ENCODE peak calls at places on chromosomes 5 and 9, in seven cellular contexts. N is GM10248; F is adipocyte; W is RPMI7951; T is stimulated activated CD4-positive, alpha-beta T cell treated with anti-CD3 and anti-CD28 coated beads, Interleukin-4, amount 100 ng/mL, for 1 hour; E is EL; J is GM13977. A is an unnamed sample.

GRCh38 chr5:173869316-173869715 is 18.8 kb upstream of the CPEB4 start:
- DNase-seq in N (no peak), F (no peak), W (peak), T (no peak), E (no peak), J (no peak), A (no peak)

GRCh38 chr5:16721151-16722102 is 104.6 kb upstream of the RETREG1 start:
- DNase-seq in N (no peak), F (no peak), W (no peak), T (no peak), E (no peak), J (no peak), A (no peak)

GRCh38 chr9:33233659-33234335 is 6.2 kb upstream of the SPINK4 start:
- DNase-seq in N (no peak), F (peak), W (peak), T (no peak), E (peak), J (no peak), A (no peak)

GRCh38 chr5:68245325-68245724 is 29.8 kb downstream of the PIK3R1 start:
- DNase-seq in N (no peak), F (no peak), W (peak), T (no peak), E (peak), J (no peak), A (no peak)

GRCh38 chr9:74133921-74134320 is 363.2 kb upstream of the RORB start:
- DNase-seq in N (no peak), F (no peak), W (no peak), T (no peak), E (no peak), J (no peak), A (no peak)

GRCh38 chr5:159184858-159185381 is 24.4 kb downstream of the RNF145 start:
- DNase-seq in N (peak), F (peak), W (peak), T (peak), E (peak), J (no peak), A (no peak)

GRCh38 chr5:56608216-56608925 is 207.0 kb upstream of the MAP3K1 start:
- DNase-seq in N (no peak), F (no peak), W (no peak), T (no peak), E (no peak), J (no peak), A (no peak)

GRCh38 chr5:541888-542692 is 17.8 kb upstream of the SLC9A3 start:
- DNase-seq in N (no peak), F (no peak), W (no peak), T (no peak), E (no peak), J (no peak), A (no peak)

GRCh38 chr9:115469826-115470225 is 351.9 kb upstream of the TNC start:
- DNase-seq in N (no peak), F (no peak), W (peak), T (no peak), E (no peak), J (no peak), A (no peak)

GRCh38 chr9:126233913-126234525 is 92.6 kb upstream of the MVB12B start:
- DNase-seq in N (no peak), F (no peak), W (no peak), T (no peak), E (no peak), J (no peak), A (no peak)

GRCh38 chr5:172361566-172362238 is 78.1 kb upstream of the UBTD2 start:
- DNase-seq in N (no peak), F (peak), W (peak), T (no peak), E (peak), J (no peak), A (no peak)

GRCh38 chr9:14373319-14373632 is 59.3 kb upstream of the NFIB start:
- DNase-seq in N (no peak), F (peak), W (no peak), T (no peak), E (no peak), J (no peak), A (no peak)

A was measured in NCI-H82.